ENCODE peak calls at places on chromosomes 2 and 18, in seven cellular contexts. One of them, this sample, is unnamed.

GRCh38 chr18:62088146-62088545 is 98.7 kb downstream of the PIGN start:
- DNase-seq in ACHN: no peak
- DNase-seq in endodermal cell: no peak
- DNase-seq in left colon: no peak
- DNase-seq in HCT116: no peak
- DNase-seq in T-helper 2 cell: no peak
- DNase-seq in A172: no peak
- DNase-seq in this sample: no peak

GRCh38 chr2:142220901-142221300 is 90.1 kb upstream of the LRP1B start:
- DNase-seq in ACHN: no peak
- DNase-seq in endodermal cell: no peak
- DNase-seq in left colon: no peak
- DNase-seq in HCT116: no peak
- DNase-seq in T-helper 2 cell: no peak
- DNase-seq in A172: peak
- DNase-seq in this sample: no peak

GRCh38 chr2:207502799-207503198 is 27.0 kb upstream of the CREB1 start:
- DNase-seq in ACHN: no peak
- DNase-seq in endodermal cell: no peak
- DNase-seq in left colon: no peak
- DNase-seq in HCT116: no peak
- DNase-seq in T-helper 2 cell: no peak
- DNase-seq in A172: no peak
- DNase-seq in this sample: no peak

GRCh38 chr2:177611310-177611886 is 218.8 kb downstream of the AGPS start:
- DNase-seq in ACHN: no peak
- DNase-seq in endodermal cell: no peak
- DNase-seq in left colon: no peak
- DNase-seq in HCT116: no peak
- DNase-seq in T-helper 2 cell: no peak
- DNase-seq in A172: no peak
- DNase-seq in this sample: no peak

GRCh38 chr2:214876815-214877214 is 67.3 kb upstream of the BARD1 start:
- DNase-seq in ACHN: no peak
- DNase-seq in endodermal cell: no peak
- DNase-seq in left colon: no peak
- DNase-seq in HCT116: no peak
- DNase-seq in T-helper 2 cell: no peak
- DNase-seq in A172: no peak
- DNase-seq in this sample: no peak

GRCh38 chr2:40458271-40458794 is 6.4 kb upstream of the SLC8A1 start:
- DNase-seq in ACHN: no peak
- DNase-seq in endodermal cell: no peak
- DNase-seq in left colon: no peak
- DNase-seq in HCT116: no peak
- DNase-seq in T-helper 2 cell: no peak
- DNase-seq in A172: peak
- DNase-seq in this sample: no peak

GRCh38 chr2:191719938-191720337 is 42.0 kb downstream of the NABP1 start:
- DNase-seq in ACHN: no peak
- DNase-seq in endodermal cell: no peak
- DNase-seq in left colon: no peak
- DNase-seq in HCT116: no peak
- DNase-seq in T-helper 2 cell: no peak
- DNase-seq in A172: no peak
- DNase-seq in this sample: no peak

GRCh38 chr2:100923461-100924020 is 78.5 kb upstream of the RPL31 start:
- DNase-seq in ACHN: no peak
- DNase-seq in endodermal cell: no peak
- DNase-seq in left colon: no peak
- DNase-seq in HCT116: no peak
- DNase-seq in T-helper 2 cell: no peak
- DNase-seq in A172: no peak
- DNase-seq in this sample: no peak

GRCh38 chr18:59699061-59699460 is 1.8 kb upstream of the CCBE1 start:
- DNase-seq in ACHN: no peak
- DNase-seq in endodermal cell: no peak
- DNase-seq in left colon: no peak
- DNase-seq in HCT116: no peak
- DNase-seq in T-helper 2 cell: no peak
- DNase-seq in A172: no peak
- DNase-seq in this sample: no peak

GRCh38 chr2:17628349-17629261 is 88.1 kb downstream of the VSNL1 start:
- DNase-seq in ACHN: no peak
- DNase-seq in endodermal cell: no peak
- DNase-seq in left colon: no peak
- DNase-seq in HCT116: no peak
- DNase-seq in T-helper 2 cell: no peak
- DNase-seq in A172: peak
- DNase-seq in this sample: no peak

This sample was measured in activated gamma-delta T cell.